ENCODE peak calls at places on chromosomes 2 and 18, in ten cellular contexts. V is GM13976; A is progenitor cell of endocrine pancreas; I is CD4-positive, alpha-beta T cell; Y is sigmoid colon; Q is astrocyte of the spinal cord; N is D721Med; T is HFF-Myc; Z is body of pancreas; X is H9. B is an unnamed sample.

GRCh38 chr18:57728941-57729511 is 74.1 kb downstream of the ATP8B1 start:
- DNase-seq in I (no peak), Z (no peak), V (no peak), A (no peak), Y (no peak), N (no peak), X (no peak), Q (no peak), T (no peak), B (no peak)

GRCh38 chr2:150630587-150631235 is 143.2 kb upstream of the RND3 start:
- DNase-seq in Z (no peak), Q (peak), N (no peak), X (no peak), Y (no peak), I (no peak), T (no peak), V (no peak), A (no peak), B (no peak)

GRCh38 chr2:223944166-223944703 is 900 bp downstream of the WDFY1 start:
- DNase-seq in Z (peak), T (no peak), Q (peak), I (no peak), V (peak), X (peak), Y (peak), N (no peak), A (peak), B (peak)

GRCh38 chr2:161486111-161486510 is 70.0 kb downstream of the TBR1 start:
- DNase-seq in T (no peak), A (no peak), V (no peak), Q (no peak), X (no peak), N (no peak), I (no peak), Z (no peak), Y (no peak), B (no peak)

GRCh38 chr2:109185801-109186570 is 57.0 kb downstream of the SH3RF3 start:
- DNase-seq in V (no peak), Q (peak), N (no peak), I (no peak), Y (peak), A (no peak), X (no peak), Z (peak), T (no peak), B (no peak)

GRCh38 chr18:48222118-48222517 is 187.1 kb downstream of the ZBTB7C start:
- DNase-seq in A (no peak), I (no peak), X (no peak), V (no peak), N (no peak), Z (peak), Q (no peak), Y (no peak), T (no peak), B (no peak)

GRCh38 chr2:201127570-201127969 is 11.6 kb downstream of the CFLAR start:
- DNase-seq in Z (no peak), N (no peak), X (no peak), T (no peak), I (no peak), V (no peak), Y (no peak), Q (peak), A (no peak), B (no peak)

GRCh38 chr2:230816735-230817134 is 48.0 kb upstream of the ITM2C start:
- DNase-seq in Q (no peak), A (no peak), V (no peak), N (no peak), T (no peak), I (no peak), Z (peak), X (no peak), Y (no peak), B (no peak)

GRCh38 chr2:223723954-223724411 is 113.4 kb downstream of the AP1S3 start:
- DNase-seq in T (no peak), N (no peak), Q (no peak), Y (no peak), A (no peak), Z (no peak), X (peak), V (no peak), I (no peak), B (peak)

GRCh38 chr2:33022989-33023731 is 76.4 kb downstream of the LTBP1 start:
- DNase-seq in I (no peak), N (no peak), Q (peak), A (no peak), X (no peak), Z (no peak), Y (no peak), T (peak), V (no peak), B (no peak)

GRCh38 chr2:172643142-172643541 is 87.3 kb downstream of the PDK1 start:
- DNase-seq in V (no peak), Z (no peak), X (no peak), A (no peak), Y (no peak), T (peak), I (no peak), Q (no peak), N (no peak), B (no peak)

GRCh38 chr2:236760246-236760645 is 190.6 kb downstream of the ACKR3 start:
- DNase-seq in Q (no peak), Z (no peak), V (no peak), X (no peak), A (no peak), N (no peak), T (no peak), I (no peak), Y (no peak), B (no peak)

GRCh38 chr2:16222326-16222725 is 282.0 kb downstream of the MYCN start:
- DNase-seq in Q (no peak), Y (no peak), T (no peak), N (no peak), I (no peak), V (no peak), X (no peak), Z (no peak), A (no peak), B (no peak)

GRCh38 chr2:160694631-160695030 is 201.0 kb upstream of the RBMS1 start:
- DNase-seq in T (no peak), V (no peak), Q (no peak), Y (no peak), I (no peak), A (no peak), X (no peak), N (no peak), Z (no peak), B (no peak)

GRCh38 chr2:65018141-65018582 is 29.0 kb downstream of the SLC1A4 start:
- DNase-seq in V (no peak), Q (no peak), Y (peak), X (no peak), I (no peak), A (no peak), T (no peak), Z (no peak), N (no peak), B (no peak)

GRCh38 chr2:10091182-10091932 is 11.1 kb upstream of the CYS1 start:
- DNase-seq in Y (no peak), I (peak), X (peak), N (no peak), A (no peak), Q (no peak), Z (no peak), T (no peak), V (no peak), B (no peak)

GRCh38 chr18:1618364-1618763 is 713.7 kb downstream of the ADCYAP1 start:
- DNase-seq in A (no peak), Q (no peak), Z (no peak), I (no peak), X (no peak), V (no peak), N (no peak), T (no peak), Y (no peak), B (no peak)

GRCh38 chr2:11540148-11540995 is 6.5 kb downstream of the GREB1 start:
- DNase-seq in T (no peak), V (no peak), Y (no peak), A (no peak), I (no peak), Z (peak), N (no peak), X (no peak), Q (no peak), B (no peak)

GRCh38 chr2:207750315-207750714 is 19.4 kb downstream of the FZD5 start:
- DNase-seq in Q (no peak), T (no peak), V (no peak), N (no peak), Z (no peak), X (no peak), I (no peak), Y (no peak), A (no peak), B (no peak)

GRCh38 chr2:145874466-145874865 is 1354.5 kb upstream of the ZEB2 start:
- DNase-seq in Y (no peak), I (no peak), V (no peak), T (no peak), Z (no peak), N (no peak), Q (peak), A (no peak), X (no peak), B (no peak)

GRCh38 chr2:217456016-217456415 is 546.8 kb downstream of the TNS1 start:
- DNase-seq in Y (no peak), Q (no peak), I (no peak), X (no peak), N (no peak), Z (no peak), A (no peak), T (no peak), V (no peak), B (no peak)
- TF ChIP-seq CTCF in Y (no peak), Q (no peak), I (no peak), X (no peak), N (no peak), Z (no peak), A (no peak), T (no peak), V (no peak), B (no peak)

DNA sequence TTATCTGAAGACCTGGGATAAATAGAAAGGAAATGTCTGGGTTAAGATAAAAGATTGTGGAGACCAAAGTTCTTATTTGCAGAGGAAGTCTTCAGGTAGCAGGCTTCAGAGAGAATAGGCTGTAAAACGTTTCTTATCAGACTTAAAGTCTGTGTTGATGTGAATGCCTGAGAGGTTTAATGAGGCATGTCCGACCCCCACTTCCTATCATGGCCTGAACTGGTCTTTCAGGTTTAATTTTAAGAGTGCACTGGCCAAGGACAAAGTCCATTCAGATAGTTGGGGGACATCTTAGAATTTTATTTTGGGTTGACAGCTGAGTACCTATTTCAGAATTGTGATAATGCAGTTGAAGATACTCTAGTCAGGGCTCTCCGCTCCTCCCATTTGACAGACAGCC is 92.1 kb downstream of the ATL2 start:
- DNase-seq in N (no peak), Q (no peak), X (no peak), T (no peak), Y (no peak), V (no peak), I (no peak), A (no peak), Z (no peak), B (no peak)
- TF ChIP-seq CTCF in N (no peak), Q (no peak), X (no peak), T (no peak), Y (no peak), V (no peak), I (no peak), A (no peak), Z (no peak), B (no peak)

DNA sequence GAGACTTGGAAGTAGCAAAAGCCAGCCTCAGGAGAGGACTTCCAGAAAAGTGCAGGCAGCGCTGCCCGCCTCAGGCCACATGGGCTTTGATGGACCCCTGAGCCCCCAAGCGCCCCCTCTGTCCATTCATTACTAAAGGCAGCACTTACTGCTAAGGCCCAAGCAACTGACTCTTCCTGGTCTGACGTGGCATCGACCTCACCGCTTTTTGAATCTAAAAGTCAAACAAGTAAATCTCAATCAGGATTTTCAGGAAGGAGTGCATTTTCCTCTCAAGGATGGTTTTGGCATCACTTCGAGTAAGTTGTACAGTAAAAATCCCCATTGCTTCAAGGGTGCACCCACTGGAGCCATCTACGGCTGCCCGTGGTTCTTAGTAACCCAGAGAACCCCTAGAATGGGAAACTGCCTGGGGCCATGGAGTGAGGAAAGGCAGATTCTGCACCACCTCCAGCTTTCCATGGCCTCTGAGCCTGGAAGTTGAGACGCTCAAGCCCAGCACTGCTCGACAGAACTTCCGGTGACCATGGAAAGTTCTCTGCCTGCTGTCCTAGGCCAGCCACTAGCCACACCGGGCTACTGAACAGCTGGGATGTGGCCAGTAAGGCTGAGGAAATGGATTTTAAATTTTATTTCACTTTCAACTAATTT is 7.0 kb downstream of the HJURP start:
- DNase-seq in Q (no peak), N (no peak), V (no peak), I (no peak), T (no peak), Z (no peak), A (no peak), X (no peak), Y (peak), B (no peak)
- TF ChIP-seq CTCF in Q (no peak), N (no peak), V (no peak), I (no peak), T (no peak), Z (no peak), A (no peak), X (peak), Y (no peak), B (no peak)

GRCh38 chr2:46131-46470 is 204 bp downstream of the FAM110C start:
- DNase-seq in V (no peak), N (no peak), A (peak), Q (no peak), I (no peak), Z (no peak), T (no peak), Y (no peak), X (peak), B (no peak)
- TF ChIP-seq CTCF in V (no peak), N (no peak), A (peak), Q (no peak), I (no peak), Z (no peak), T (no peak), Y (no peak), X (no peak), B (no peak)